ENCODE peak calls at places on chromosomes 3 and 15, in eight cellular contexts. U is naive thymus-derived CD4-positive, alpha-beta T cell; N is endodermal cell; F is heart left ventricle; A is neuronal stem cell; I is skeletal muscle cell; Q is iPS DF 6.9; E is AG04450. O is an unnamed sample.
A peak's percentile ranks its signal among the peaks of the same experiment; 100 is the strongest.

GRCh38 chr15:78808550-78808949 is 2.7 kb downstream of the ADAMTS7 start:
- DNase-seq in Q (no peak), F (peak; percentile 76), A (no peak), I (no peak), U (no peak), E (no peak), N (peak; percentile 81), O (peak; percentile 24)

GRCh38 chr15:38894260-38894948 is 329.8 kb upstream of the RASGRP1 start:
- DNase-seq in Q (no peak), I (peak; percentile 89), N (no peak), U (no peak), E (peak; percentile 78), A (no peak), F (no peak), O (peak; percentile 66)

GRCh38 chr3:101999177-101999778 is 150.0 kb downstream of the NFKBIZ start:
- DNase-seq in I (peak; percentile 69), Q (no peak), A (no peak), N (no peak), F (no peak), E (no peak), U (no peak), O (no peak)

GRCh38 chr3:157103280-157103679 is 56.7 kb downstream of the CCNL1 start:
- DNase-seq in Q (no peak), F (no peak), I (no peak), N (no peak), E (no peak), A (no peak), U (no peak), O (no peak)

GRCh38 chr15:41572866-41573265 is 13.9 kb downstream of the TYRO3 start:
- DNase-seq in E (no peak), I (no peak), F (no peak), N (no peak), Q (no peak), U (no peak), A (no peak), O (no peak)

GRCh38 chr3:182238141-182238540 is 526.4 kb downstream of the SOX2 start:
- DNase-seq in F (peak; percentile 31), U (no peak), I (no peak), N (peak; percentile 70), E (no peak), A (peak; percentile 94), Q (no peak), O (no peak)

GRCh38 chr3:28042707-28043106 is 198.7 kb upstream of the CMC1 start:
- DNase-seq in A (no peak), Q (no peak), I (no peak), N (no peak), U (no peak), E (no peak), F (no peak), O (no peak)

GRCh38 chr15:66884661-66885237 is 180.7 kb upstream of the SMAD3 start:
- DNase-seq in E (no peak), I (no peak), F (no peak), U (no peak), Q (no peak), N (peak; percentile 26), A (no peak), O (no peak)

GRCh38 chr3:68878322-68878721 is 54.0 kb downstream of the TAFA4 start:
- DNase-seq in E (no peak), U (no peak), N (no peak), F (no peak), I (no peak), A (peak; percentile 24), Q (no peak), O (no peak)

GRCh38 chr3:128489860-128490649 is 2.9 kb downstream of the GATA2 start:
- DNase-seq in N (peak; percentile 87), Q (no peak), U (no peak), F (peak; percentile 47), I (no peak), E (no peak), A (no peak), O (no peak)

GRCh38 chr3:180990494-180990893 is 958 bp upstream of the DNAJC19 start:
- DNase-seq in A (no peak), N (no peak), I (no peak), F (no peak), U (no peak), Q (no peak), E (no peak), O (no peak)

GRCh38 chr3:45611619-45612018 is 17.1 kb downstream of the LIMD1 start:
- DNase-seq in F (no peak), U (no peak), I (no peak), E (no peak), Q (no peak), N (no peak), A (peak; percentile 31), O (no peak)

GRCh38 chr3:23740517-23741402 is 65.0 kb upstream of the UBE2E1 start:
- DNase-seq in U (no peak), A (no peak), E (no peak), I (no peak), N (no peak), F (no peak), Q (no peak), O (no peak)

GRCh38 chr15:68819451-68820204 is 1.1 kb downstream of the ANP32A start:
- DNase-seq in I (no peak), A (peak; percentile 45), U (no peak), F (peak; percentile 51), E (no peak), N (peak; percentile 81), Q (no peak), O (no peak)

DNA sequence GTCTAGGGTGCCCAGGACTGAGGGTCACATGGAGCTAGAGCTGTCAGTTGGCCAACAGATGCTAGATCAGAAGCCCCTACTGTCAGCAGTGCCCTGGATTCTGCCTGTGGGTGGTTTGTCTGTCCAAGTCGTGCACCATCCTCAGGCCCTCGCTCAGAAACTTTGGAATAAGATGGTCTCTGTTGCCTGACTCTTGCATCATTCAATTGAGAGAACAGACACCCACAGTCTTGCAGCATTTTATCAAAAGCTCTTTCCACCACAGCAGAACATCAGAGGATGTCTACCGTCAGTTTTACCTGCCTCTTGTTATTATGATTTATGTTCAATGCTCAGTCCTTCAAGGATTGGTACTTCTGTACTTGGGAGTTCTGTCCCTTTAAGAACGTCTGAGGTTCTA is 4.6 kb downstream of the AQP9 start:
- DNase-seq in I (no peak), E (no peak), N (no peak), Q (no peak), U (no peak), A (no peak), F (no peak), O (no peak)
- H3K4me3 ChIP-seq in I (no peak overlapping the region), E (no peak overlapping the region), N (no peak overlapping the region), Q (no peak overlapping the region), U (no peak overlapping the region), A (no peak overlapping the region), F (no peak overlapping the region), O (no peak overlapping the region)

GRCh38 chr3:112644453-112644852 is 3.5 kb upstream of the CCDC80 start:
- DNase-seq in I (no peak), U (no peak), F (no peak), N (peak; percentile 61), Q (no peak), A (no peak), E (no peak), O (no peak)

GRCh38 chr3:112640333-112640863 is 545 bp downstream of the CCDC80 start:
- DNase-seq in Q (no peak), U (no peak), F (no peak), A (no peak), E (peak; percentile 68), I (peak; percentile 74), N (peak; percentile 59), O (no peak)

GRCh38 chr3:112643621-112644236 is 2.8 kb upstream of the CCDC80 start:
- DNase-seq in U (no peak), N (no peak), A (no peak), I (no peak), Q (no peak), F (no peak), E (no peak), O (no peak)

GRCh38 chr3:112640864-112641751 is at the start of gene CCDC80:
- DNase-seq in F (no peak), I (peak; percentile 93), N (no peak), Q (no peak), E (peak; percentile 87), A (no peak), U (no peak), O (peak; percentile 89)

GRCh38 chr3:112642912-112643506 is 2.1 kb upstream of the CCDC80 start:
- DNase-seq in N (peak; percentile 94), E (peak; percentile 86), I (peak; percentile 77), U (peak; percentile 67), A (peak; percentile 83), F (peak; percentile 85), Q (peak; percentile 80), O (peak; percentile 83)
- H3K4me3 ChIP-seq in N (no peak overlapping the region), E (peak overlapping the region; percentile 28), I (no peak overlapping the region), U (peak overlapping the region; percentile 39), A (no peak overlapping the region), F (no peak overlapping the region), Q (no peak overlapping the region), O (no peak overlapping the region)

GRCh38 chr15:90887037-90887481 is 2.8 kb downstream of the FES start:
- DNase-seq in I (no peak), E (no peak), Q (no peak), U (no peak), A (no peak), N (no peak), F (no peak), O (no peak)

GRCh38 chr15:90884719-90885431 is 571 bp downstream of the FES start:
- DNase-seq in A (no peak), E (no peak), Q (no peak), I (no peak), F (no peak), N (no peak), U (no peak), O (no peak)

GRCh38 chr15:90886291-90886614 is 1.9 kb downstream of the FES start:
- DNase-seq in I (no peak), E (no peak), N (no peak), Q (no peak), A (no peak), F (no peak), U (no peak), O (no peak)

GRCh38 chr15:90883971-90884718 is at the start of gene FES:
- DNase-seq in Q (no peak), F (peak; percentile 88), N (peak; percentile 89), I (no peak), U (no peak), A (peak; percentile 40), E (no peak), O (no peak)

GRCh38 chr15:90885432-90886290 is 1.4 kb downstream of the FES start:
- DNase-seq in E (peak; percentile 24), Q (no peak), N (peak; percentile 94), F (peak; percentile 79), I (no peak), U (peak; percentile 49), A (peak; percentile 74), O (no peak)
- H3K4me3 ChIP-seq in E (peak overlapping the region; percentile 7), Q (no peak overlapping the region), N (no peak overlapping the region), F (peak overlapping the region; percentile 81), I (no peak overlapping the region), U (no peak overlapping the region), A (no peak overlapping the region), O (no peak overlapping the region)

DNA sequence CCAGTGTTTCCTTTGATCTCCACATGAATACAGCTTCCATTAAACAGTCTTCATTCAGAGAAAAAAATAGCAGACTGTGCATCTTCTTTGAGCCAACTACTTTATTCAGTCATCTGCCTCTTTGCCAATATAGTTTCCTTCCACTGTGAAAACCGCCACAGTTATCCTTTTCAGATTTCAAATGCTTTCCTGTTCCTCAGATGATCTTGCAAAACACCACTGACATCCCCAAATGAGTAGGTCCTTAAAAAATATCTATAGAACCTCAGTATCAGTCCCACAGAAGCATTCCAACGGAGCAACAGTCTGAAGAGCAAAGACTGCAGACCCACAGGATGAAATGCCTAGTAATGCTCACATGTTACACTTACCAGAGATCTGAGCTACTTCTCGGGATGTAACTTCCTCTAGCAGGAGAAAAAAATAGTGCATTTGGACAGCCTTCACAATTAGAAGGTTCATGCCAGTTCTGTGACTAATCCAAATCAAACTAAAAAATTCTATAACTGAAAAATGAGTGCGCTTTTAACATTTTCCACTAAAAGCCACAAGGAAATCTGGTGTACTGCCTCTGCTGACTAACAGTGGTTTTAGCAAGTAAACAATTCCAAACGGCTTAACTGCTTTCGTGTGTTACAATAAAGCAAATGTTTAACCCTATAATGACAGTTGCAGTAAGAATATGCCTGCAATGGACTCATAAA is at the start of gene ANKRD28:
- DNase-seq in N (peak; percentile 50), I (peak; percentile 86), F (no peak), A (peak; percentile 30), U (peak; percentile 20), Q (no peak), E (peak; percentile 92), O (peak; percentile 93)
- H3K4me3 ChIP-seq in N (peak within 1 kb of the TSS; percentile 59), I (peak within 1 kb of the TSS; percentile 66), F (peak within 1 kb of the TSS; percentile 50), A (no peak within 1 kb of the TSS), U (peak within 1 kb of the TSS; percentile 0), Q (no peak within 1 kb of the TSS), E (peak within 1 kb of the TSS; percentile 71), O (peak within 1 kb of the TSS; percentile 58)